ENCODE peak calls at places on chromosomes 16 and 17, in seven cellular contexts. L is HCT116, R is endothelial cell of umbilical vein, V is K562, Z is GM12878, A is H1, Q is HepG2. P is an unnamed sample. For H3K9me3, the result is how much of the 10 kb centered on the place peaks cover.

GRCh38 chr17:40177275-40177874 is at the start of gene RAPGEFL1:
- DNase-seq in Q (no peak), A (peak), R (peak), Z (peak), V (peak), L (no peak), P (no peak)

GRCh38 chr16:85615014-85615851 is 2.1 kb downstream of the GSE1 start:
- DNase-seq in Q (peak), R (no peak), Z (no peak), A (peak), V (no peak), L (peak), P (no peak)

GRCh38 chr16:50706250-50706649 is 12.8 kb downstream of the NOD2 start:
- DNase-seq in V (no peak), L (no peak), Q (no peak), R (no peak), A (no peak), Z (no peak), P (no peak)

GRCh38 chr17:66829386-66829864 is 5.5 kb upstream of the CACNG5 start:
- DNase-seq in A (peak), L (no peak), R (peak), Q (peak), Z (no peak), V (peak), P (no peak)

GRCh38 chr17:81574643-81574956 is 22.4 kb upstream of the FAAP100 start:
- DNase-seq in V (no peak), Q (no peak), A (no peak), Z (no peak), R (no peak), L (no peak), P (no peak)

GRCh38 chr17:38572665-38573365 is 32.9 kb downstream of the SRCIN1 start:
- DNase-seq in Q (no peak), V (peak), A (no peak), L (no peak), Z (no peak), R (no peak), P (no peak)

GRCh38 chr17:39867084-39867890 is 715 bp upstream of the ZPBP2 start:
- DNase-seq in V (no peak), L (no peak), Z (peak), Q (no peak), A (no peak), R (no peak), P (no peak)

GRCh38 chr16:2856061-2856670 is 1.8 kb downstream of the PRSS22 start:
- DNase-seq in L (no peak), A (peak), R (no peak), Z (no peak), Q (no peak), V (peak), P (no peak)

GRCh38 chr16:49150341-49150740 is 131.3 kb downstream of the CBLN1 start:
- DNase-seq in A (no peak), Q (no peak), R (no peak), Z (no peak), V (no peak), L (no peak), P (no peak)

GRCh38 chr17:31560836-31561235 is 169.4 kb downstream of the RAB11FIP4 start:
- DNase-seq in Z (no peak), R (peak), L (no peak), V (no peak), Q (no peak), A (no peak), P (no peak)

GRCh38 chr16:25676820-25677219 is 14.9 kb upstream of the HS3ST4 start:
- DNase-seq in L (no peak), A (no peak), V (no peak), R (no peak), Z (no peak), Q (no peak), P (no peak)

GRCh38 chr17:3924421-3925350 is 8.4 kb upstream of the P2RX1 start:
- DNase-seq in R (no peak), Q (no peak), V (no peak), Z (no peak), L (no peak), A (no peak), P (no peak)

GRCh38 chr16:58418601-58419000 is 26.3 kb downstream of the GINS3 start:
- DNase-seq in Q (no peak), A (no peak), V (peak), L (no peak), R (peak), Z (no peak), P (no peak)

GRCh38 chr16:82756283-82756599 is 129.5 kb downstream of the CDH13 start:
- DNase-seq in A (no peak), R (peak), Q (no peak), V (no peak), L (no peak), Z (no peak), P (no peak)

GRCh38 chr17:74840989-74841666 is 18.6 kb downstream of the GRIN2C start:
- DNase-seq in Z (no peak), V (peak), L (no peak), R (no peak), Q (peak), A (no peak), P (no peak)

GRCh38 chr16:5490499-5490898 is 392.9 kb upstream of the EEF2KMT start:
- DNase-seq in Z (no peak), L (peak), A (peak), R (no peak), Q (peak), V (peak), P (no peak)

GRCh38 chr16:9874233-9874632 is 308.0 kb downstream of the GRIN2A start:
- DNase-seq in V (no peak), Z (no peak), R (no peak), Q (no peak), L (no peak), A (no peak), P (no peak)

GRCh38 chr17:28471531-28472342 is 1.7 kb upstream of the SLC13A2 start:
- DNase-seq in A (peak), V (no peak), R (no peak), L (no peak), Z (no peak), Q (no peak), P (no peak)

GRCh38 chr16:65069090-65069489 is 52.8 kb downstream of the CDH11 start:
- DNase-seq in Q (no peak), Z (no peak), R (peak), V (no peak), A (no peak), L (no peak), P (peak)

GRCh38 chr17:80892019-80892855 is 99.4 kb upstream of the CHMP6 start:
- DNase-seq in L (peak), Z (peak), R (peak), Q (no peak), A (no peak), V (peak), P (no peak)

GRCh38 chr16:80526418-80527061 is 14.3 kb upstream of the DYNLRB2 start:
- DNase-seq in V (peak), R (peak), Q (peak), Z (no peak), A (no peak), L (peak), P (peak)

GRCh38 chr16:68331879-68332410 is 21.1 kb downstream of the PRMT7 start:
- DNase-seq in L (no peak), Z (no peak), R (peak), A (no peak), Q (peak), V (no peak), P (no peak)

GRCh38 chr16:73672135-73672534 is 624.2 kb upstream of the ZFHX3 start:
- DNase-seq in Q (no peak), L (no peak), R (no peak), A (no peak), V (no peak), Z (no peak), P (no peak)

GRCh38 chr17:71522383-71522782 is 598.4 kb upstream of the SOX9 start:
- DNase-seq in R (no peak), L (no peak), Q (no peak), A (no peak), V (no peak), Z (no peak), P (no peak)

GRCh38 chr17:77696720-77697460 is 261.6 kb upstream of the TNRC6C start:
- DNase-seq in V (no peak), L (no peak), A (peak), Q (no peak), R (no peak), Z (no peak), P (no peak)

GRCh38 chr17:57215317-57215716 is 41.0 kb upstream of the MSI2 start:
- DNase-seq in Z (no peak), L (no peak), V (no peak), R (peak), A (no peak), Q (no peak), P (no peak)

GRCh38 chr17:28973414-28973813 is 22.1 kb upstream of the PHF12 start:
- DNase-seq in V (no peak), A (no peak), L (no peak), R (no peak), Q (no peak), Z (no peak), P (no peak)

GRCh38 chr16:20744922-20745440 is 3.4 kb upstream of the THUMPD1 start:
- DNase-seq in Z (no peak), V (peak), A (no peak), L (no peak), Q (no peak), R (peak), P (no peak)

GRCh38 chr16:54265558-54266213 is 20.9 kb downstream of the IRX3 start:
- DNase-seq in V (no peak), A (no peak), Z (no peak), Q (peak), R (no peak), L (no peak), P (no peak)

DNA sequence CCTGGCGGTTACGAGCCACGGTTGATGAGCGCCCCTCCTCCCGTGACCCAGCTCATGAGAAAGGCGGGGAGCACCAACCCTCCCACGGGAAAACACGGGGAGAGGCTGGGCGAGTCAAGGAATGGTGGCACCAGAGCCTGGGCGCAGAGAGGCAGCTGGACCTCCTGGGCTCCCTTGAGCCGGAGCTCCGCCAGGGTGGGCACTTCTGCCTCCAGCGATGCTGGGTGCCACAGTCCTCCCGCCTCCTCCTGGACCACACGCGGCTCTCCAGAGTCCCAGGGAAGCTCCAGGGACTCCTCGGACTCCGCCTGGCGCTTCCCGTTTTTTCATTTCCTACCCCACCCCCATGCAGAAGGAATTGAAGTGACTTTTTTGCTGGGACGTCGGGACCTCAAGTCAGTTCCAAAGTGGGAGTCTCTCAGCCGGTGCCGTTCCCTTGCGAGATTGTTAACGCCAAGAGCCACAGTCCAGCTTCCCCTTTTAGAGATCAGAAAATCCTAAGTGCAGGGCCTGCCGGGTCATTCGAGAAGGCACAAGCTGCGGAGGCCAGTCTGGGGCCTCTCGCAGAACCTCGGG is 6.6 kb upstream of the CBX8 start:
- DNase-seq in Q (no peak), V (no peak), R (no peak), L (no peak), A (no peak), Z (no peak), P (no peak)
- TF ChIP-seq EZH2 in Q (peak), V (no peak), R (peak), L (no peak), A (peak), Z (no peak), P (no peak)

GRCh38 chr16:24568392-24568791 is 29.0 kb downstream of the RBBP6 start:
- DNase-seq in Q (no peak), A (no peak), Z (no peak), R (peak), V (no peak), L (no peak), P (peak)
- H3K9me3 ChIP-seq in Q (under half), A (under half), Z (under half), R (under half), V (under half), L (under half), P (under half)

DNA sequence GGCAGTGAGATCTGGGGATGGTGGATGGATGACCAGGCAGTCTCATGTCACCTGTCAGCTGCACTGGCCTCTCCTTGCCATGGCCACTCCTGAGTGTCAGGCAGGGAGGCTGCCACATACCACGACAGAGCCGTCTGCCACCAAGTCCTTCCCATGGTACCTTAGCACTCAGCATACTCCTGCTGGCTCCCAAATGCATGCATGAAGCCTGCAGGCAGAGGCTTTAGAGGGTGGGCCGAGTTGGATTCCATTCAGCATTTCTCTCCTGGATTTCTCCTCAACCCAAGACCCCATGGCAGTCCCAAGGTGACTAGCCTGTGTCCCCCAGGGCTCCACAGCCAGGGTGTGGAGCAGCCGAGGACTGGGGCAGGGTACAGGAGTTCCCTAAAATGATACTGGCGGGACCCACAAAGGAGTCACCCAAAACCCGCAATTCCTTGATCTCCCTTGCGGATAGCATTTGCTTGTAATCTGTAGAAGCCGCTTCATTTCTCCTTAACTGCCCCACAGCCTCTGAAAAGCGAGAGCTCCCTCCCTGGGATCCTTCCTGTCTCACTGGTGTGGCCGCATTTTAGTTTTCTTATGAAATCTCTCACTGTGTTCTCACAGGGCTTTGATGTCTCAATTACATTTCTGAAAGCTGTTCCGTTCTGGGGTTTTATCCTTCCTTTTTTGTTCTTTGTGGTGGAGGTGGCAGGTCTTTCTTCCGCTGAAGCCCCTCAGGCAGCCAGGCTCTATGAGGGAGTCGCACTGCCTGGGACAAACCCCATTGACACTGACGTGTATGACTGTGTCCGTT is 141.4 kb downstream of the SOCS1 start:
- DNase-seq in A (no peak), R (no peak), V (no peak), Q (no peak), Z (no peak), L (no peak), P (no peak)
- TF ChIP-seq POLR2AphosphoS5 in A (no peak), R (no peak), V (no peak), Q (no peak), Z (no peak), L (no peak), P (no peak)

DNA sequence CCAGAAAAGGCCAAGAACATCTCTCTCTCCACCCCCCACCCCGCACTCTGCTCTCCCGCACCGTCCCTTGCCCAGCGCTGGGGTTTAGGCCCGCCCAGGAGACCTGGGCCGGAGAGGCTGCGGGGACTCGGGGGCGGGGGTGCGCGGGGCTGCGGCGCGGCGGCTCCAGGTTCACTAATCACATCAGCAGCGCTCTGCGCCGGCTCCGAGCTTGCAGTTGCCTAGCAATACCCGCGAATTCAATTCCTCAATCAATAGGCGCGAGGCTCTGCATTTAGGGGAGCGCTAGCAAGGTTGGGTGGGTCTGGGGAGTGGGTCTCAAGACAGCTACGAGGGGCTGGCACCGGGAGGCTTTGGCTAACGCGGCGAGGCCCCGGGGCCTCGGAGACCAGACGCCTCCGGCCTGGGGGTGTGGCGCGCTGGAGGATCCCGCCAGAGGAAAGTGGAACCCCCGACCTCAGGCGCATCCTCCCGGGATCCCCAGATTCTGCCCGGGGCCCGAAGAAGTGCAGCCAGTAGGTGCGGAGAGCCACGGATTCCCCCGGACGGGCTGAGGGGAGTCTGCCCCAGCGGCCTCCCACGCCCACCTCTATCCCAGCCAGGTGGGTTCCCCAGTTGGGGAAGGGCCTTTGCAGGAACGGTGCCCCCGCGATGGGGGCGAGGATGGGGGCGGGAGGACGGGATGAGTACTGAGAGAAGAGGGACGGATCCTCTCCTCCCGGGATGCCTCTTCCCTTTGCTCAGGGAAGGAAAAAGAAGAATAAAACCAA is 5.3 kb downstream of the CBX8 start:
- DNase-seq in Z (no peak), L (no peak), A (no peak), Q (no peak), V (no peak), R (no peak), P (no peak)
- TF ChIP-seq EZH2 in Z (no peak), L (no peak), A (peak), Q (peak), V (no peak), R (peak), P (no peak)